ENCODE peak calls at places on chromosomes 2 and 18, in eight cellular contexts. L, M, X, K, R, V, C and S are unnamed samples.

GRCh38 chr2:203533696-203534471 is 1.2 kb downstream of the RAPH1 start:
- DNase-seq in M (peak), K (no peak), V (peak), R (no peak), X (no peak), C (no peak), L (peak), S (no peak)

GRCh38 chr2:189116059-189116458 is 63.5 kb downstream of the COL5A2 start:
- DNase-seq in L (no peak), C (no peak), X (no peak), R (no peak), V (peak), M (no peak), K (no peak), S (no peak)

GRCh38 chr2:98768765-98769476 is 38.0 kb upstream of the MGAT4A start:
- DNase-seq in X (no peak), K (no peak), R (no peak), C (no peak), L (peak), V (peak), M (no peak), S (no peak)

GRCh38 chr2:86073225-86073624 is 32.5 kb downstream of the POLR1A start:
- DNase-seq in K (no peak), C (no peak), L (no peak), R (no peak), V (no peak), X (no peak), M (no peak), S (no peak)

GRCh38 chr18:36589857-36590543 is 238.8 kb downstream of the TPGS2 start:
- DNase-seq in K (no peak), X (no peak), L (peak), M (no peak), C (no peak), V (peak), R (no peak), S (no peak)

GRCh38 chr2:228848638-228849037 is 422.4 kb downstream of the PID1 start:
- DNase-seq in R (no peak), V (no peak), M (no peak), K (no peak), L (no peak), C (no peak), X (no peak), S (no peak)

GRCh38 chr2:227848586-227848985 is 22.8 kb upstream of the DAW1 start:
- DNase-seq in C (no peak), K (no peak), R (peak), M (no peak), X (no peak), V (no peak), L (peak), S (peak)

GRCh38 chr18:79936641-79937040 is 14.8 kb downstream of the SLC66A2 start:
- DNase-seq in C (no peak), L (no peak), K (no peak), R (no peak), M (no peak), X (no peak), V (no peak), S (no peak)

GRCh38 chr2:105179469-105180372 is 61.8 kb upstream of the GPR45 start:
- DNase-seq in V (peak), C (no peak), L (peak), M (no peak), K (no peak), X (peak), R (no peak), S (peak)

GRCh38 chr2:196284033-196284844 is 112.9 kb upstream of the STK17B start:
- DNase-seq in L (no peak), M (no peak), R (no peak), V (peak), K (no peak), C (no peak), X (no peak), S (no peak)

GRCh38 chr2:152627010-152627957 is 90.0 kb downstream of the PRPF40A start:
- DNase-seq in L (peak), R (no peak), M (peak), K (no peak), V (peak), C (no peak), X (no peak), S (no peak)

GRCh38 chr18:74012954-74013630 is 134.5 kb downstream of the FBXO15 start:
- DNase-seq in X (no peak), R (no peak), C (no peak), K (no peak), L (no peak), M (no peak), V (peak), S (no peak)

GRCh38 chr2:127570282-127571250 is 35.1 kb downstream of the MYO7B start:
- DNase-seq in R (no peak), L (peak), V (peak), C (peak), M (no peak), X (peak), K (no peak), S (no peak)

GRCh38 chr2:48727560-48727959 is 28.0 kb downstream of the LHCGR start:
- DNase-seq in M (no peak), K (no peak), R (no peak), L (no peak), C (no peak), V (no peak), X (no peak), S (no peak)

GRCh38 chr2:191297031-191297430 is 51.8 kb downstream of the MYO1B start:
- DNase-seq in R (no peak), V (peak), L (no peak), C (no peak), K (no peak), M (no peak), X (no peak), S (no peak)

GRCh38 chr2:36783276-36783675 is 86.8 kb downstream of the VIT start:
- DNase-seq in K (no peak), X (no peak), C (no peak), V (no peak), L (no peak), R (no peak), M (no peak), S (no peak)

GRCh38 chr2:219987830-219988229 is 360.4 kb downstream of the SLC4A3 start:
- DNase-seq in K (no peak), L (peak), M (no peak), C (no peak), X (no peak), R (no peak), V (peak), S (peak)

GRCh38 chr2:173614265-173614930 is 259.7 kb downstream of the CDCA7 start:
- DNase-seq in X (no peak), K (no peak), V (no peak), R (no peak), M (no peak), L (no peak), C (no peak), S (no peak)

GRCh38 chr2:168454737-168455691 is 1.1 kb upstream of the CERS6 start:
- DNase-seq in C (no peak), R (no peak), X (no peak), V (no peak), M (no peak), L (no peak), K (no peak), S (no peak)

GRCh38 chr2:233139875-233140585 is 79.9 kb downstream of the INPP5D start:
- DNase-seq in V (no peak), C (no peak), K (no peak), L (peak), X (no peak), R (no peak), M (no peak), S (no peak)

GRCh38 chr18:63224574-63224973 is 95.0 kb downstream of the BCL2 start:
- DNase-seq in M (no peak), C (no peak), L (no peak), R (no peak), X (no peak), V (no peak), K (no peak), S (no peak)

DNA sequence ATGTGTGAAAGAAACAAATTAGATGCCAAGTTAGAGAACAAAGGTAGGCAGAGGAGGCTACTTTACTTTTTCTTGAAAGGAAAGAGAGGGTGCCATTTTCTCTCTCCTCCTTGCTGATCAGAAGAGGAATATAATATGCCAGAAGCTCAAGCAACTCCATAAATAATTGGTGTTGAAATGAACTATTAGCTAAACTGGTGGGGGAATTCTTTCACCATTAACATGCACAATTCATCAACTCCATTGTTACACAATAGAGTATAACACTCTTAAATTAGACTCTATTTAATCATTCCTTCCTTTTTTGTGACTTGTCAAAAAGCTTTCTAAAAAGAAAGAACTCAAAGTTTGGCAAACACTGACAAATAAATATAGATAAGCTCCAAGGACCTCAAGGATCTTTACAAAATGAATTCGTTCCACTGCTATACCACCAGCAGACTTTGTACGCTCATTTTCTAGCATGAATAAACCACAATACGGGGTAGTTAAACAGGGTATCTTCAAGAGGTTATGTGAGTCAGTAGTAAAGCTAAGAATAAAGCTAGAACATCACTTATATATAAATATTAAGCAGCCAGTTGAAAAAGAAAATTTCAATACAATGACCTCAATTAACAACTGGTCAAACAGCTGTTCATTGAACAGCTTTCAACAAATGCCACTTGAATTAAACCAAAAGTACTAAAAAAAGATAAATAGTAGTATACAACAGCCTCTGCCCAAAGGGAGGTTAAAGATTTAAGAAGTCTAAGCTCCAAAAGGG is 6.4 kb downstream of the TRAK2 start:
- DNase-seq in X (no peak), K (no peak), M (no peak), L (no peak), C (no peak), V (peak), R (no peak), S (no peak)
- H3K27ac ChIP-seq in X (no peak), K (no peak), M (no peak), L (no peak), C (peak), V (no peak), R (no peak), S (no peak)

GRCh38 chr2:22450831-22451230 is 934.1 kb upstream of the KLHL29 start:
- DNase-seq in C (no peak), K (no peak), M (no peak), L (no peak), R (no peak), V (no peak), X (peak), S (no peak)
- H3K27ac ChIP-seq in C (no peak), K (no peak), M (no peak), L (no peak), R (no peak), V (no peak), X (peak), S (no peak)

GRCh38 chr2:145066151-145066661 is 546.3 kb upstream of the ZEB2 start:
- DNase-seq in X (no peak), L (no peak), K (peak), V (peak), M (no peak), R (no peak), C (peak), S (no peak)

GRCh38 chr2:145066795-145067194 is 546.9 kb upstream of the ZEB2 start:
- DNase-seq in X (peak), V (peak), L (no peak), R (no peak), K (no peak), C (peak), M (no peak), S (no peak)

GRCh38 chr2:145064476-145064875 is 544.6 kb upstream of the ZEB2 start:
- DNase-seq in L (no peak), X (no peak), K (no peak), M (no peak), R (no peak), C (no peak), V (no peak), S (no peak)

GRCh38 chr2:145067631-145068030 is 547.7 kb upstream of the ZEB2 start:
- DNase-seq in L (no peak), K (no peak), V (no peak), R (no peak), M (no peak), X (no peak), C (no peak), S (no peak)

DNA sequence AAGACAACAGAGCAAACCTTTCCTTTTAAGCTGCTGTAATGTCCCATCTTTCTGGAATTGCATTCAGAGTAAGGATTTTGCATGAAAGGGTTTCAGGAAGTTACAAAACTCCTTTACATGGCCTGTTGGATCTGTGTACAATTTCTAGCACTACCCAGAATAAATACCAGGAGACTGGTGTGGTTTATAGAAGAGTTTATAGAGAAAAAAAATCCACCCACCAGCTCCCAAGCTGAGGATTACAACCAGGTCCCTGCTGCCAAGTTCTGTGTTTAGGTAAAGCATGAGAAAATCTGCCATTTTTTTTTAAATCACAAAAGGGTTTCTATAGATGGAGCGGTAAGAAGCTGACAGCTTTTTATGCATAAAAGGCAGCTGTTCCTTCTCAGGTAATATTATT is 545.4 kb upstream of the ZEB2 start:
- DNase-seq in R (no peak), L (no peak), K (no peak), V (no peak), X (no peak), M (no peak), C (no peak), S (no peak)
- H3K27ac ChIP-seq in R (no peak), L (no peak), K (no peak), V (no peak), X (peak), M (no peak), C (peak), S (no peak)

GRCh38 chr2:239266436-239266770 is 134.4 kb downstream of the HDAC4 start:
- DNase-seq in X (no peak), R (no peak), K (no peak), V (no peak), L (no peak), C (no peak), M (no peak), S (no peak)
- H3K27ac ChIP-seq in X (peak), R (no peak), K (peak), V (no peak), L (no peak), C (peak), M (no peak), S (no peak)

GRCh38 chr18:38750786-38751185 is 1185.2 kb upstream of the CELF4 start:
- DNase-seq in K (no peak), X (no peak), L (peak), V (no peak), C (no peak), M (no peak), R (no peak), S (peak)

GRCh38 chr18:38747153-38747552 is 1181.6 kb upstream of the CELF4 start:
- DNase-seq in V (no peak), X (no peak), M (peak), L (no peak), R (no peak), K (no peak), C (no peak), S (no peak)

GRCh38 chr18:38752430-38752829 is 1186.8 kb upstream of the CELF4 start:
- DNase-seq in C (no peak), R (no peak), M (no peak), X (no peak), L (no peak), V (no peak), K (no peak), S (no peak)

GRCh38 chr18:38751211-38751610 is 1185.6 kb upstream of the CELF4 start:
- DNase-seq in K (no peak), C (no peak), V (no peak), R (no peak), X (no peak), L (no peak), M (no peak), S (no peak)

DNA sequence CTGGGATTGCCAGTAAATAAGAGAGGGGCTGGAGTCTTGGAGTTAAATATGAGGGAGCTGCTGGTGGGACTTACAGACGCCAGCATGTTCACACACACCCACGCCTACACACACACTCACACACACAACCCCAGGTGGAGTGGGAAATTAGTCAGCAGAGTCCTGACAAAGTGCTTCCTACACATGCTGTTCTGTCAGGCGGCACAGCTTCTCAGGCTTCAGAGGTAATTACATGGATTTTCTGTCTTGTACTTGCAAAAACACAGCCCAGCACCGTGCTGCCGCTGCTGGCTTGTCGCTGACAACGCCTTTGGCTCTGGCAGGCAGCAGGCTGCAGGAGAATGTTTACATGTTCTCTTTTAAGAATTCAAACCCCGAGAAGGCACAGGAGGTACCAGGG is 1186.3 kb upstream of the CELF4 start:
- DNase-seq in R (no peak), C (no peak), V (no peak), K (no peak), M (no peak), X (peak), L (peak), S (no peak)
- H3K27ac ChIP-seq in R (no peak), C (no peak), V (no peak), K (no peak), M (no peak), X (no peak), L (no peak), S (no peak)

DNA sequence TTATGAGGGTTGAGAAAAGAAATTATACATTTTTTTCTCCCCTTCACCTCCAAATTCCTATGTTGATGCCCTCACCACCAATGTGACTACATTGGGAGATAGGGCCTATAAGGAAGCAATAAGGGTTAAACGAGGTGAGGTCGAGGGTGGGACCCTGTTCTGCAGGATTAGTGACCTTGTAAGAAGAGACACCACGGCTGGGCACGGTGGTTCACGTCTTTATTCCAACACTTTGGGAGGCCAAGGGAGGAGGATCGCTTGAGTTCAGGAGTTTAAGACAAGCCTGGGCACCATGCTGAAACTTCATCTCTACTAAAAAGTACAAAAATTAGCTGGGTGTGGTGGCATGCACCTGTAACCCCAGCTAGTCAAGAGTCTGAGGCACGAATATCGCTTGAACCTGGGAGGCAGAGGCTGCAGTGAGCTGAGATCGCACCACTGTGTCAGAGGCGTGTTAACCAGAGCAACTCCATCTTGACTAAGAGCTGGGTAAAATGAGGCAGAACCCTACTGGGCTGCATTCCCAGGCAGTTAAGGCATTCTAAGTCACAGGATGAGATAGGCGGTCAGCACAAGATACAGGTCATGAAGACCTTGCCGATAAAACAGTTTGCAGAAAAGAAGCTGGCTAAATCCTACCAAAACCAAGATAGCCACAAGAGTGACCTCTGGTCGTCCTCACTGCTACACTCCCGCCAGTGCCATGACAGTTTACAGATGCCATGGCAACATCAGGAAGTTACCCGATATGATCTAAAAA is 76.9 kb downstream of the NCAPH start:
- DNase-seq in V (no peak), C (no peak), R (no peak), M (no peak), X (no peak), L (no peak), K (no peak), S (no peak)
- H3K27ac ChIP-seq in V (no peak), C (peak), R (no peak), M (no peak), X (peak), L (no peak), K (no peak), S (peak)

DNA sequence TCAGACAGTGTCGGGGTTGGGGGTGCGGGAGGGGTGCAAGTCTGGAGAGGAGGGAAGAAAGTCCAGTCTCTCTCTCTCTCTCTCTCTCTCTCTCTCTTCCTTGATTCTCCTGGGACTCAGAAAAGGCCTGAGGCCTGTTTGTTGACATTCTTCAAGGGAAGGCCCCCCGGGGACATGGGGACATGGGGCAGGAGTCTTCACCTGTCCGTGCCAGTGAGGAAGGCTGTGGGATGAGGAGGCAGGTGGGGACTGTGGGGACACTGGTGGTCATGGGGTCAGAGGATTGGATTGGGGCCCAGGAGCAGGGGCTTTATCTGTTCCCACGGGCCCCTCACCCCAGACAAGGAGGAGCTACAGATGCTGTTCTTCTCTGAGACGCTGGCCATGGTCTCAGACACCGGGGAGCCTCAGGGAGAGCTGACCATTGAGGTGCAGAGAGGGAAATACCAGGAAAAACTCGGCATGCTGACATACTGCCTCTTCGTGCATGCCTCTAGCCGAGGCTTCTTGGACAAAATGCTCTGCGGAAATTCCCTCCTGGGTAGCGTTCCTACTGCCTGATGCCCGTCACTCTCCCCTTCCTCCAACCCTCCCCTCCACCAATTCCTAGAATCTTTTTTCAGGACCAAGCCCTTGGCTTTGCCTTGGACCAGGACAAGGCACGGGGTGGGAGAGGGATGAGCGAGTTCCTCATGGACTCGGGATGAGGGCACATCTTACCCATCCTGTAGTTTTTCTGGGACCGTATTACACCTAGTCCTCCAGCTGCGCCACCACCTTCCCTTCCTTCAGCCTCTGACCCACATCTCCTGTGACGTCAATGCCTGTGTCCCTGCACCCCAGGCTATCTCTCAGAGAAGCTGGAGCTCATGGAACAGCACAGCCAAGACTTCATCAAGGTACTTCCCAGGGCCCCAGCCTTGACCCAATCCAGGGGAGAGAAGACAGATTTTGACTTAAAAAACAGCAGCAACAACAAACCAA is 829 bp downstream of the CATIP start:
- DNase-seq in X (no peak), V (no peak), C (no peak), R (no peak), K (no peak), M (no peak), L (no peak), S (no peak)
- H3K27ac ChIP-seq in X (no peak), V (no peak), C (no peak), R (no peak), K (no peak), M (no peak), L (no peak), S (no peak)